ENCODE peak calls at places on chromosome 19, in nine cellular contexts. One of them, this sample, is unnamed.

GRCh38 chr19:48036765-48037164 is 7.1 kb downstream of the CABP5 start:
- DNase-seq in neural progenitor cell: no peak
- DNase-seq in iPS-NIHi11: no peak
- DNase-seq in NCI-H1105 treated with DMSO at 0.1 percent for 48 hours: no peak
- DNase-seq in C1 segment of cervical spinal cord: no peak
- DNase-seq in breast epithelium: no peak
- DNase-seq in HFF-Myc: no peak
- DNase-seq in nucleus accumbens: no peak
- DNase-seq in stimulated activated CD4-positive, alpha-beta T cell treated with anti-CD3 and anti-CD28 coated beads, Interleukin-4, amount 100 ng/mL, for 48 hours: no peak
- DNase-seq in this sample: no peak

GRCh38 chr19:2610637-2611482 is 91.6 kb downstream of the GNG7 start:
- DNase-seq in neural progenitor cell: peak
- DNase-seq in iPS-NIHi11: peak
- DNase-seq in NCI-H1105 treated with DMSO at 0.1 percent for 48 hours: peak
- DNase-seq in C1 segment of cervical spinal cord: peak
- DNase-seq in breast epithelium: peak
- DNase-seq in HFF-Myc: no peak
- DNase-seq in nucleus accumbens: peak
- DNase-seq in stimulated activated CD4-positive, alpha-beta T cell treated with anti-CD3 and anti-CD28 coated beads, Interleukin-4, amount 100 ng/mL, for 48 hours: peak
- DNase-seq in this sample: peak

GRCh38 chr19:51272183-51272817 is 21.4 kb downstream of the SIGLECL1 start:
- DNase-seq in neural progenitor cell: no peak
- DNase-seq in iPS-NIHi11: no peak
- DNase-seq in NCI-H1105 treated with DMSO at 0.1 percent for 48 hours: no peak
- DNase-seq in C1 segment of cervical spinal cord: no peak
- DNase-seq in breast epithelium: no peak
- DNase-seq in HFF-Myc: no peak
- DNase-seq in nucleus accumbens: no peak
- DNase-seq in stimulated activated CD4-positive, alpha-beta T cell treated with anti-CD3 and anti-CD28 coated beads, Interleukin-4, amount 100 ng/mL, for 48 hours: peak
- DNase-seq in this sample: peak

GRCh38 chr19:33676999-33677665 is 55.4 kb downstream of the CHST8 start:
- DNase-seq in neural progenitor cell: no peak
- DNase-seq in iPS-NIHi11: no peak
- DNase-seq in NCI-H1105 treated with DMSO at 0.1 percent for 48 hours: no peak
- DNase-seq in C1 segment of cervical spinal cord: peak
- DNase-seq in breast epithelium: no peak
- DNase-seq in HFF-Myc: no peak
- DNase-seq in nucleus accumbens: no peak
- DNase-seq in stimulated activated CD4-positive, alpha-beta T cell treated with anti-CD3 and anti-CD28 coated beads, Interleukin-4, amount 100 ng/mL, for 48 hours: no peak
- DNase-seq in this sample: no peak

GRCh38 chr19:31667106-31667505 is 317.9 kb upstream of the TSHZ3 start:
- DNase-seq in neural progenitor cell: no peak
- DNase-seq in iPS-NIHi11: no peak
- DNase-seq in NCI-H1105 treated with DMSO at 0.1 percent for 48 hours: no peak
- DNase-seq in C1 segment of cervical spinal cord: no peak
- DNase-seq in breast epithelium: no peak
- DNase-seq in HFF-Myc: no peak
- DNase-seq in nucleus accumbens: no peak
- DNase-seq in stimulated activated CD4-positive, alpha-beta T cell treated with anti-CD3 and anti-CD28 coated beads, Interleukin-4, amount 100 ng/mL, for 48 hours: no peak
- DNase-seq in this sample: no peak

GRCh38 chr19:48506138-48506733 is 5.4 kb downstream of the LMTK3 start:
- DNase-seq in neural progenitor cell: peak
- DNase-seq in iPS-NIHi11: no peak
- DNase-seq in NCI-H1105 treated with DMSO at 0.1 percent for 48 hours: peak
- DNase-seq in C1 segment of cervical spinal cord: no peak
- DNase-seq in breast epithelium: no peak
- DNase-seq in HFF-Myc: no peak
- DNase-seq in nucleus accumbens: no peak
- DNase-seq in stimulated activated CD4-positive, alpha-beta T cell treated with anti-CD3 and anti-CD28 coated beads, Interleukin-4, amount 100 ng/mL, for 48 hours: no peak
- DNase-seq in this sample: peak

GRCh38 chr19:6034512-6034911 is 56.6 kb upstream of the RANBP3 start:
- DNase-seq in neural progenitor cell: no peak
- DNase-seq in iPS-NIHi11: no peak
- DNase-seq in NCI-H1105 treated with DMSO at 0.1 percent for 48 hours: no peak
- DNase-seq in C1 segment of cervical spinal cord: no peak
- DNase-seq in breast epithelium: peak
- DNase-seq in HFF-Myc: no peak
- DNase-seq in nucleus accumbens: no peak
- DNase-seq in stimulated activated CD4-positive, alpha-beta T cell treated with anti-CD3 and anti-CD28 coated beads, Interleukin-4, amount 100 ng/mL, for 48 hours: no peak
- DNase-seq in this sample: no peak

GRCh38 chr19:9672893-9673292 is 2.0 kb downstream of the ZNF562 start:
- DNase-seq in neural progenitor cell: no peak
- DNase-seq in iPS-NIHi11: no peak
- DNase-seq in NCI-H1105 treated with DMSO at 0.1 percent for 48 hours: no peak
- DNase-seq in C1 segment of cervical spinal cord: no peak
- DNase-seq in breast epithelium: no peak
- DNase-seq in HFF-Myc: no peak
- DNase-seq in nucleus accumbens: no peak
- DNase-seq in stimulated activated CD4-positive, alpha-beta T cell treated with anti-CD3 and anti-CD28 coated beads, Interleukin-4, amount 100 ng/mL, for 48 hours: no peak
- DNase-seq in this sample: no peak

GRCh38 chr19:48967346-48968178 is 2.5 kb downstream of the FTL start:
- DNase-seq in neural progenitor cell: no peak
- DNase-seq in iPS-NIHi11: no peak
- DNase-seq in NCI-H1105 treated with DMSO at 0.1 percent for 48 hours: no peak
- DNase-seq in C1 segment of cervical spinal cord: no peak
- DNase-seq in breast epithelium: no peak
- DNase-seq in HFF-Myc: no peak
- DNase-seq in nucleus accumbens: peak
- DNase-seq in stimulated activated CD4-positive, alpha-beta T cell treated with anti-CD3 and anti-CD28 coated beads, Interleukin-4, amount 100 ng/mL, for 48 hours: no peak
- DNase-seq in this sample: peak

GRCh38 chr19:45848922-45849321 is 14.0 kb downstream of the SYMPK start:
- DNase-seq in neural progenitor cell: no peak
- DNase-seq in iPS-NIHi11: peak
- DNase-seq in NCI-H1105 treated with DMSO at 0.1 percent for 48 hours: no peak
- DNase-seq in C1 segment of cervical spinal cord: no peak
- DNase-seq in breast epithelium: no peak
- DNase-seq in HFF-Myc: no peak
- DNase-seq in nucleus accumbens: no peak
- DNase-seq in stimulated activated CD4-positive, alpha-beta T cell treated with anti-CD3 and anti-CD28 coated beads, Interleukin-4, amount 100 ng/mL, for 48 hours: no peak
- DNase-seq in this sample: peak

GRCh38 chr19:36152061-36152885 is at the start of gene COX7A1:
- DNase-seq in neural progenitor cell: no peak
- DNase-seq in iPS-NIHi11: peak
- DNase-seq in NCI-H1105 treated with DMSO at 0.1 percent for 48 hours: no peak
- DNase-seq in C1 segment of cervical spinal cord: peak
- DNase-seq in breast epithelium: no peak
- DNase-seq in HFF-Myc: no peak
- DNase-seq in nucleus accumbens: no peak
- DNase-seq in stimulated activated CD4-positive, alpha-beta T cell treated with anti-CD3 and anti-CD28 coated beads, Interleukin-4, amount 100 ng/mL, for 48 hours: no peak
- DNase-seq in this sample: no peak

GRCh38 chr19:55116232-55117062 is 990 bp downstream of the PPP1R12C start:
- DNase-seq in neural progenitor cell: peak
- DNase-seq in iPS-NIHi11: peak
- DNase-seq in NCI-H1105 treated with DMSO at 0.1 percent for 48 hours: peak
- DNase-seq in C1 segment of cervical spinal cord: peak
- DNase-seq in breast epithelium: no peak
- DNase-seq in HFF-Myc: no peak
- DNase-seq in nucleus accumbens: peak
- DNase-seq in stimulated activated CD4-positive, alpha-beta T cell treated with anti-CD3 and anti-CD28 coated beads, Interleukin-4, amount 100 ng/mL, for 48 hours: peak
- DNase-seq in this sample: peak

GRCh38 chr19:7767487-7767886 is 4.4 kb downstream of the CLEC4M start:
- DNase-seq in neural progenitor cell: no peak
- DNase-seq in iPS-NIHi11: no peak
- DNase-seq in NCI-H1105 treated with DMSO at 0.1 percent for 48 hours: no peak
- DNase-seq in C1 segment of cervical spinal cord: no peak
- DNase-seq in breast epithelium: no peak
- DNase-seq in HFF-Myc: no peak
- DNase-seq in nucleus accumbens: no peak
- DNase-seq in stimulated activated CD4-positive, alpha-beta T cell treated with anti-CD3 and anti-CD28 coated beads, Interleukin-4, amount 100 ng/mL, for 48 hours: no peak
- DNase-seq in this sample: no peak

GRCh38 chr19:18427080-18427751 is 8.0 kb downstream of the SSBP4 start:
- DNase-seq in neural progenitor cell: no peak
- DNase-seq in iPS-NIHi11: no peak
- DNase-seq in NCI-H1105 treated with DMSO at 0.1 percent for 48 hours: no peak
- DNase-seq in C1 segment of cervical spinal cord: no peak
- DNase-seq in breast epithelium: no peak
- DNase-seq in HFF-Myc: no peak
- DNase-seq in nucleus accumbens: no peak
- DNase-seq in stimulated activated CD4-positive, alpha-beta T cell treated with anti-CD3 and anti-CD28 coated beads, Interleukin-4, amount 100 ng/mL, for 48 hours: no peak
- DNase-seq in this sample: no peak

GRCh38 chr19:18523841-18524240 is 2.0 kb upstream of the ELL start:
- DNase-seq in neural progenitor cell: no peak
- DNase-seq in iPS-NIHi11: no peak
- DNase-seq in NCI-H1105 treated with DMSO at 0.1 percent for 48 hours: no peak
- DNase-seq in C1 segment of cervical spinal cord: no peak
- DNase-seq in breast epithelium: no peak
- DNase-seq in HFF-Myc: no peak
- DNase-seq in nucleus accumbens: no peak
- DNase-seq in stimulated activated CD4-positive, alpha-beta T cell treated with anti-CD3 and anti-CD28 coated beads, Interleukin-4, amount 100 ng/mL, for 48 hours: no peak
- DNase-seq in this sample: no peak

GRCh38 chr19:35417713-35418534 is 30.1 kb upstream of the FFAR2 start:
- DNase-seq in neural progenitor cell: no peak
- DNase-seq in iPS-NIHi11: no peak
- DNase-seq in NCI-H1105 treated with DMSO at 0.1 percent for 48 hours: no peak
- DNase-seq in C1 segment of cervical spinal cord: no peak
- DNase-seq in breast epithelium: no peak
- DNase-seq in HFF-Myc: no peak
- DNase-seq in nucleus accumbens: no peak
- DNase-seq in stimulated activated CD4-positive, alpha-beta T cell treated with anti-CD3 and anti-CD28 coated beads, Interleukin-4, amount 100 ng/mL, for 48 hours: no peak
- DNase-seq in this sample: no peak

GRCh38 chr19:46610413-46610775 is 9.3 kb downstream of the CALM3 start:
- DNase-seq in neural progenitor cell: no peak
- DNase-seq in iPS-NIHi11: no peak
- DNase-seq in NCI-H1105 treated with DMSO at 0.1 percent for 48 hours: no peak
- DNase-seq in C1 segment of cervical spinal cord: no peak
- DNase-seq in breast epithelium: no peak
- DNase-seq in HFF-Myc: no peak
- DNase-seq in nucleus accumbens: no peak
- DNase-seq in stimulated activated CD4-positive, alpha-beta T cell treated with anti-CD3 and anti-CD28 coated beads, Interleukin-4, amount 100 ng/mL, for 48 hours: no peak
- DNase-seq in this sample: no peak

GRCh38 chr19:1237754-1238372 is at the start of gene CBARP:
- DNase-seq in neural progenitor cell: peak
- DNase-seq in iPS-NIHi11: peak
- DNase-seq in NCI-H1105 treated with DMSO at 0.1 percent for 48 hours: peak
- DNase-seq in C1 segment of cervical spinal cord: peak
- DNase-seq in breast epithelium: no peak
- DNase-seq in HFF-Myc: no peak
- DNase-seq in nucleus accumbens: no peak
- DNase-seq in stimulated activated CD4-positive, alpha-beta T cell treated with anti-CD3 and anti-CD28 coated beads, Interleukin-4, amount 100 ng/mL, for 48 hours: no peak
- DNase-seq in this sample: no peak